ENCODE peak calls at places on chromosomes 16 and 17, in four cellular contexts. P, B, O and L are unnamed samples.

GRCh38 chr16:67516296-67517177 is 12.1 kb upstream of the RIPOR1 start:
- DNase-seq in O (no peak), B (no peak), P (no peak), L (no peak)

GRCh38 chr17:81306898-81307510 is 11.9 kb upstream of the SLC38A10 start:
- DNase-seq in B (no peak), O (no peak), P (no peak), L (no peak)

GRCh38 chr16:57473906-57474305 is 11.4 kb downstream of the POLR2C start:
- DNase-seq in P (no peak), B (no peak), O (peak; percentile 23), L (no peak)

GRCh38 chr16:10027553-10027952 is 154.7 kb downstream of the GRIN2A start:
- DNase-seq in O (no peak), P (no peak), B (no peak), L (no peak)

GRCh38 chr16:11363927-11364258 is 18.6 kb downstream of the RMI2 start:
- DNase-seq in P (no peak), O (no peak), B (no peak), L (no peak)

GRCh38 chr16:30606004-30606403 is 4.2 kb downstream of the ZNF689 start:
- DNase-seq in O (no peak), P (no peak), B (no peak), L (no peak)

GRCh38 chr17:73151888-73152633 is 12.7 kb upstream of the SSTR2 start:
- DNase-seq in B (no peak), O (no peak), P (no peak), L (no peak)

GRCh38 chr16:89422905-89423630 is 67.3 kb downstream of the ANKRD11 start:
- DNase-seq in B (peak; percentile 23), P (peak; percentile 61), O (peak; percentile 86), L (no peak)

GRCh38 chr16:75494696-75495601 is at the start of gene CHST6:
- DNase-seq in P (no peak), O (no peak), B (no peak), L (no peak)

GRCh38 chr17:79294459-79295071 is 219.9 kb downstream of the ENGASE start:
- DNase-seq in O (no peak), P (peak; percentile 19), B (no peak), L (peak; percentile 3)

GRCh38 chr17:67881083-67881482 is 55.8 kb downstream of the BPTF start:
- DNase-seq in B (no peak), P (no peak), O (no peak), L (no peak)

GRCh38 chr17:2872282-2872681 is 76.0 kb downstream of the RAP1GAP2 start:
- DNase-seq in O (no peak), B (no peak), P (no peak), L (no peak)

GRCh38 chr16:20868890-20869289 is 31.3 kb downstream of the DCUN1D3 start:
- DNase-seq in P (no peak), O (no peak), B (no peak), L (peak; percentile 26)

GRCh38 chr17:33328129-33328528 is 35.0 kb upstream of the ASIC2 start:
- DNase-seq in O (no peak), P (no peak), B (no peak), L (no peak)

GRCh38 chr17:6910987-6911603 is 79.6 kb upstream of the TEKT1 start:
- DNase-seq in B (no peak), P (no peak), O (no peak), L (no peak)

GRCh38 chr17:79484600-79485398 is 126.1 kb downstream of the RBFOX3 start:
- DNase-seq in O (no peak), P (no peak), B (no peak), L (no peak)

GRCh38 chr17:76384987-76385891 is 830 bp downstream of the SPHK1 start:
- DNase-seq in P (peak; percentile 28), O (peak; percentile 65), B (no peak), L (no peak)

GRCh38 chr16:81629896-81630631 is 149.0 kb upstream of the PLCG2 start:
- DNase-seq in P (no peak), O (no peak), B (no peak), L (no peak)

GRCh38 chr17:44863254-44863918 is 15.7 kb downstream of the HIGD1B start:
- DNase-seq in B (no peak), P (no peak), O (no peak), L (no peak)

GRCh38 chr17:51588063-51588462 is 327.7 kb downstream of the UTP18 start:
- DNase-seq in B (no peak), P (no peak), O (no peak), L (no peak)

GRCh38 chr17:57451126-57451690 is 194.9 kb downstream of the MSI2 start:
- DNase-seq in O (no peak), B (no peak), P (no peak), L (no peak)

GRCh38 chr17:39527220-39527813 is 66.0 kb downstream of the CDK12 start:
- DNase-seq in P (no peak), B (no peak), O (no peak), L (no peak)

GRCh38 chr17:77836557-77837041 is 121.9 kb upstream of the TNRC6C start:
- DNase-seq in P (no peak), O (no peak), B (no peak), L (no peak)

GRCh38 chr16:82638095-82638798 is 11.5 kb downstream of the CDH13 start:
- DNase-seq in P (no peak), O (no peak), B (no peak), L (no peak)

GRCh38 chr17:65925606-65926307 is 266.2 kb downstream of the CEP112 start:
- DNase-seq in B (no peak), O (no peak), P (no peak), L (no peak)

GRCh38 chr17:48176456-48176855 is 68.9 kb downstream of the SNX11 start:
- DNase-seq in B (no peak), P (no peak), O (no peak), L (no peak)

GRCh38 chr17:48011405-48012150 is 26.0 kb downstream of the COPZ2 start:
- DNase-seq in P (no peak), B (no peak), O (no peak), L (no peak)

GRCh38 chr16:73365010-73365409 is 317.1 kb upstream of the ZFHX3 start:
- DNase-seq in P (no peak), O (no peak), B (no peak), L (peak; percentile 26)

GRCh38 chr17:33712120-33712519 is 419.0 kb upstream of the ASIC2 start:
- DNase-seq in B (no peak), O (no peak), P (no peak), L (no peak)

GRCh38 chr16:23987443-23987842 is 151.7 kb downstream of the PRKCB start:
- DNase-seq in O (no peak), P (no peak), B (no peak), L (no peak)

GRCh38 chr17:75808905-75809621 is 24.5 kb downstream of the UNK start:
- DNase-seq in P (no peak), B (no peak), O (no peak), L (peak; percentile 96)

GRCh38 chr17:45895969-45896793 is 1.8 kb downstream of the MAPT start:
- DNase-seq in P (no peak), B (no peak), O (no peak), L (no peak)

GRCh38 chr17:8029121-8029520 is 9.7 kb upstream of the ALOX15B start:
- DNase-seq in B (no peak), O (no peak), P (no peak), L (no peak)

GRCh38 chr16:10558746-10559641 is 21.4 kb downstream of the EMP2 start:
- DNase-seq in P (no peak), B (no peak), O (no peak), L (no peak)

GRCh38 chr16:19696312-19696711 is 21.7 kb downstream of the KNOP1 start:
- DNase-seq in P (no peak), O (no peak), B (no peak), L (peak; percentile 89)

GRCh38 chr16:30894540-30895368 is 877 bp upstream of the BCL7C start:
- DNase-seq in P (no peak), B (no peak), O (no peak), L (no peak)